ENCODE peak calls at places on chromosomes 13 and 19, in six cellular contexts. F is SK-N-SH, U is HepG2, L is HL-60, H is GM12878, Y is K562. A is an unnamed sample.

GRCh38 chr13:45728759-45729158 is 26.6 kb downstream of the CBY2 start:
- DNase-seq in F (no peak), U (peak; percentile 57), L (peak; percentile 51), H (no peak), Y (peak; percentile 27), A (peak; percentile 56)

GRCh38 chr19:46173886-46174475 is 25.9 kb downstream of the IGFL2 start:
- DNase-seq in F (no peak), U (no peak), L (no peak), H (no peak), Y (no peak), A (no peak)

GRCh38 chr19:36331353-36332228 is 47.4 kb downstream of the ZFP14 start:
- DNase-seq in F (peak; percentile 88), U (no peak), L (peak; percentile 81), H (peak; percentile 69), Y (peak; percentile 18), A (peak; percentile 93)

GRCh38 chr13:34430294-34430693 is 511.8 kb upstream of the NBEA start:
- DNase-seq in F (no peak), U (no peak), L (no peak), H (no peak), Y (no peak), A (no peak)

GRCh38 chr19:33063356-33064116 is 1.2 kb downstream of the RHPN2 start:
- DNase-seq in F (peak; percentile 57), U (no peak), L (no peak), H (no peak), Y (no peak), A (peak; percentile 60)

GRCh38 chr19:32373614-32374295 is 28.3 kb downstream of the ZNF507 start:
- DNase-seq in F (no peak), U (peak; percentile 100), L (no peak), H (no peak), Y (peak; percentile 91), A (no peak)

GRCh38 chr19:8045872-8046568 is 6.5 kb upstream of the CCL25 start:
- DNase-seq in F (no peak), U (no peak), L (no peak), H (no peak), Y (peak; percentile 58), A (no peak)

GRCh38 chr13:71499235-71499634 is 367.8 kb downstream of the DACH1 start:
- DNase-seq in F (no peak), U (no peak), L (no peak), H (no peak), Y (no peak), A (no peak)

GRCh38 chr13:110985570-110985969 is 70.7 kb upstream of the ANKRD10 start:
- DNase-seq in F (no peak), U (no peak), L (no peak), H (no peak), Y (no peak), A (no peak)

GRCh38 chr19:827314-827709 is 325 bp upstream of the AZU1 start:
- DNase-seq in F (no peak), U (no peak), L (no peak), H (no peak), Y (no peak), A (no peak)

GRCh38 chr19:48351341-48351752 is 12.4 kb downstream of the TMEM143 start:
- DNase-seq in F (peak; percentile 86), U (peak; percentile 63), L (peak; percentile 79), H (no peak), Y (peak; percentile 88), A (peak; percentile 97)

GRCh38 chr19:4583961-4584669 is 24.6 kb upstream of the SEMA6B start:
- DNase-seq in F (peak; percentile 87), U (peak; percentile 97), L (no peak), H (no peak), Y (peak; percentile 63), A (peak; percentile 95)

GRCh38 chr19:29586401-29586800 is 19.7 kb upstream of the POP4 start:
- DNase-seq in F (no peak), U (no peak), L (no peak), H (no peak), Y (no peak), A (no peak)

GRCh38 chr13:24672141-24673132 is 7.8 kb upstream of the ATP12A start:
- DNase-seq in F (no peak), U (no peak), L (no peak), H (no peak), Y (no peak), A (no peak)

GRCh38 chr13:24668955-24669354 is 11.3 kb upstream of the ATP12A start:
- DNase-seq in F (no peak), U (no peak), L (no peak), H (no peak), Y (no peak), A (no peak)

GRCh38 chr13:24670927-24671326 is 9.3 kb upstream of the ATP12A start:
- DNase-seq in F (peak; percentile 49), U (no peak), L (peak; percentile 35), H (no peak), Y (peak; percentile 16), A (no peak)

GRCh38 chr13:24670174-24670573 is 10.0 kb upstream of the ATP12A start:
- DNase-seq in F (no peak), U (no peak), L (no peak), H (no peak), Y (no peak), A (no peak)

DNA sequence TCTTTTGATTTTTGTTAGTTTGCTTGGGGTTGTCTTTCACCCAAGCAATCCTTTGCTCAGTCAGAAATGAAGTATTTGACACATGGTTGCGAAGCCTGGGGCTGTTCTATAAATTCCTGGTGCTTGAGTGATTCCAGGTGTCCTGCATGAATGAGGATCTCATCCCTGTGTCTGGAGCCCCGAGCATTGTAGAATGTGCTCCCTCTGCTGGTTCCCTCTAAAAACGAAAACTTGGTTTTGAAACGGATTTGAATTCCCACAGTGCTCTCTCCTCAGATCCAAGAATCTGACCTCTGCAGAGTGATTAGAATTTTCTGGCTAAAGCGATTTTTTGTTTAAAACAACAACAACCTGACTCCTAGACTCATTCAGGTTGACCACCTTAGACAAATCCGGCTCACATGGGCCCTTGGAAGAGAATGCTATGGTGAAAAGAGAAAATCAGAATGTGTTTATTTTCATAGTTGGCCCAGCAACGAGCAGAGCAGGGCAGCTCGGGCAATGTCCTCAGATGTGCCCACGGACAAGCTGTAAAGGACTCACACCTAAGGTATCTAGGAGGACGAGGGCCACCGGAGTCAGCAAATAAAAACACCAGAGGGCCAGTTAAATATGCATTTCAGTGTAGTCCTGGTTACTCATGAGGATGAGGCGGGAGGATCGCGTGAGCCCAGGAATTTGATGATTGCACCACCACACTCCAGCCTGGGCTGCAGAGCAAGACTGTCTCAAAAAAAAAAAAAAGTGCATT is 8.7 kb upstream of the ATP12A start:
- DNase-seq in F (peak; percentile 82), U (peak; percentile 54), L (peak; percentile 23), H (no peak), Y (peak; percentile 28), A (no peak)
- TF ChIP-seq GABPA in F (no peak), U (no peak), L (no peak), H (no peak), Y (no peak), A (no peak)

DNA sequence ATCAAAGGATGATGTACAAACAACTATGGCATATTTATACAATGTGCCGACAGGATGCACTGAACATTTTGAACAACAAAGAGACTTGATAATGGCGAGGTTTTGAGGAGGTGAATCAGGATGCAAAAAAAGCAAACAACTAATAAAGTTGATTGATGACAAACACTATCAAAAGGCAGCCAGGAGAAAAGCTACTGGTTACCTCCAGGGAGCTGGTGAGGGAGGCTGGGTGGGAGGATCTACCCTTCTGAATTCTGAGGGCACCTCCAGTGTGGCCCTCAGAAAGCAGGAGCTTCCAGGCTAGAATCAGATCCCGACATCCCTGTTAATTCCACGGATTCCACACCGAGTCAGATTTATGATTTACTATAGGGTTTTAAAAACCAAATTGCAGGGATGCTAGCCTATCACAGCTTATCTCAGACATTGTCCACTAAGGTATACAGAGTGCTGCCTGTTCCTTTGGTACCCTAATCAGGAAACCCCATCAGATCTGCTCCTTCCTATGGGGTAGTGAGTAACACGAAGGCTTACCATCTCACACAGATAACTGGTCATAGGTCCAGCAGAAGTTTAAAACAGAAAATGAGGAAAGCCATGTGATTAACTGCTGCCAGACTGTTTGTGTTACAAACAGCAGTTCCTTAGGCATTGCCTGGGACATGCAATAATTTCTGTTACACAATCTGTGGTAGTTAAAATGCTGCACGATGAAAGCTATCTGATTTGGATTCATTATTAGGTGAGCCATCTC is 53.7 kb upstream of the ALOX5AP start:
- DNase-seq in F (peak; percentile 31), U (no peak), L (peak; percentile 67), H (no peak), Y (no peak), A (no peak)
- TF ChIP-seq GABPA in F (no peak), U (no peak), L (no peak), H (no peak), Y (no peak), A (no peak)

DNA sequence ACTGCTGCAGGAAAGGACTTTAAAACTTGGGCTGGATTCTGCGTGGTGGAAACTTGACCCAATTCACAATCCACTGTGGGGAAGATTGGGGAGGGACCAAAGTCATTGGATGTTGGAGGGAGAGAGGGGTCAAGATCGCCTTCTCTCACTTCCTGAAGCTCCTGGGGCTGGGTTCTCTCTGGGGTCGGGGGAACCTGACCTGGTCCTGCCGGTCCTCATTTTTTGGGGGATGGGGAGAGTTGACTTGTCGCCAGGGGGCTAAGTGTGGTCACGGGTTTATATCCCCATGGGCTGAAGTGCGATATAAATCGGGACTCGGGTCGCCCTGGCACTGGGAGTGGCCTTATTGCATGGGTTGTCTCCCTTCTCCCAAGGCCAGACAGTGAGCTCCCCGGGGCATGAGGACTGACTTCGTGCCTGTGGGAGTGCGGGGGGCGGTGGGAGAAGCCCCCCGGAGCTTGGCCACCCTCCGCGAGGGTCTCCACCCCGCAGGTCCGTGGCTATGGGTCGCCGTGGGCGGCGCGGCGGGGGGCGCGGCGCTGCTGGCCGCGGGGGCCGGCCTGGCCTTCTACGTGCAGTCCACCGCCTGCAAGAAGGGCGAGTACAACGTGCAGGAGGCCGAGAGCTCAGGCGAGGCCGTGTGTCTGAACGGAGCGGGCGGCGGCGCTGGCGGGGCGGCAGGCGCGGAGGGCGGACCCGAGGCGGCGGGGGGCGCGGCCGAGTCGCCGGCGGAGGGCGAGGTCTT is 6.3 kb downstream of the ICAM5 start:
- DNase-seq in F (peak; percentile 58), U (no peak), L (no peak), H (no peak), Y (no peak), A (no peak)
- TF ChIP-seq GABPA in F (no peak), U (no peak), L (no peak), H (no peak), Y (no peak), A (no peak)

GRCh38 chr13:29887030-29887557 is 36.7 kb upstream of the UBL3 start:
- DNase-seq in F (no peak), U (no peak), L (no peak), H (no peak), Y (no peak), A (no peak)

GRCh38 chr13:29885967-29886366 is 35.5 kb upstream of the UBL3 start:
- DNase-seq in F (no peak), U (no peak), L (no peak), H (no peak), Y (no peak), A (no peak)

GRCh38 chr13:29887651-29888050 is 37.2 kb upstream of the UBL3 start:
- DNase-seq in F (no peak), U (no peak), L (no peak), H (no peak), Y (no peak), A (no peak)

GRCh38 chr13:29884671-29885424 is 34.4 kb upstream of the UBL3 start:
- DNase-seq in F (no peak), U (peak; percentile 22), L (no peak), H (no peak), Y (no peak), A (no peak)

DNA sequence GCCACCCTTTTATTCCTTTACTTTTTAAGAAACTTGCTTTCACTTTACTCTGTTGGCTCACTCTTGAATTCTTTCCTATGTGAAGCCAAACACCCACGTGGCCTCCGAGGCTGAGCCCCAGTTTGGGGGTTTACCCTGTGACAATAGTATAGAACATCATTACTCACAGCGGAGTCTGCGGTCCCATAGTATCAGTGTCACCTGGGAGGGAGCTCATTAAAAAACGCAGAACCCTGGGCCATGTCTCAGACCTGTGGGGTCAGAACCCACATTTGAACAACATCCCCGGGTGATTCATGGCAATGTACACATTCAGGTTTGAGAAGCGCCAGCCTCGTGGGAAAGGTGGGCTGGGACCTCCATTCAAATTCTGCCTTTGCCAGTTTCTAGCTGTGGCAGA is 36.0 kb upstream of the UBL3 start:
- DNase-seq in F (no peak), U (no peak), L (no peak), H (no peak), Y (no peak), A (no peak)
- TF ChIP-seq GABPA in F (no peak), U (no peak), L (no peak), H (no peak), Y (no peak), A (no peak)